ENCODE peak calls at places on chromosomes 11 and 22, in eight cellular contexts. S is left ventricle myocardium superior; Y is HEK293T; B is stimulated activated CD4-positive, alpha-beta T cell treated with anti-CD3 and anti-CD28 coated beads, Interleukin-1b, Interleukin-23, amount 100 ng/mL, for 24 hours; K is AG08395; V is stimulated activated CD8-positive, alpha-beta memory T cell treated with anti-CD3 and anti-CD28 coated beads, Interleukin-15, amount 100 ng/mL, for 24 hours; J is A549; Z is ACHN. H is an unnamed sample.

GRCh38 chr11:29405305-29405704 is 611.5 kb downstream of the KCNA4 start:
- DNase-seq in S (no peak), Y (no peak), B (no peak), K (no peak), V (no peak), J (no peak), Z (no peak), H (no peak)

GRCh38 chr11:119179983-119180382 is 5.3 kb upstream of the NHERF4 start:
- DNase-seq in S (no peak), Y (no peak), B (no peak), K (no peak), V (no peak), J (no peak), Z (no peak), H (no peak)

GRCh38 chr11:15852179-15852578 is 504.2 kb downstream of the SOX6 start:
- DNase-seq in S (peak), Y (peak), B (no peak), K (no peak), V (no peak), J (no peak), Z (peak), H (no peak)

GRCh38 chr11:45354976-45355705 is 69.0 kb upstream of the SYT13 start:
- DNase-seq in S (peak), Y (peak), B (peak), K (peak), V (peak), J (peak), Z (peak), H (peak)

GRCh38 chr22:46074771-46075551 is 75.4 kb upstream of the PPARA start:
- DNase-seq in S (peak), Y (no peak), B (no peak), K (no peak), V (no peak), J (no peak), Z (no peak), H (no peak)

GRCh38 chr11:94754819-94755218 is 13.3 kb upstream of the AMOTL1 start:
- DNase-seq in S (no peak), Y (no peak), B (no peak), K (no peak), V (no peak), J (no peak), Z (no peak), H (no peak)

GRCh38 chr11:109696191-109696897 is 274.4 kb downstream of the C11orf87 start:
- DNase-seq in S (no peak), Y (no peak), B (no peak), K (peak), V (no peak), J (no peak), Z (no peak), H (no peak)

GRCh38 chr22:38419121-38419863 is 35.7 kb downstream of the KCNJ4 start:
- DNase-seq in S (no peak), Y (no peak), B (no peak), K (no peak), V (no peak), J (no peak), Z (no peak), H (no peak)

GRCh38 chr22:46942816-46943783 is 180.7 kb downstream of the TBC1D22A start:
- DNase-seq in S (peak), Y (no peak), B (no peak), K (no peak), V (no peak), J (no peak), Z (no peak), H (no peak)

GRCh38 chr11:12249590-12250260 is 127.6 kb upstream of the PARVA start:
- DNase-seq in S (no peak), Y (no peak), B (no peak), K (no peak), V (no peak), J (no peak), Z (no peak), H (no peak)

H was measured in T-helper 9 cell.